ENCODE peak calls at places on chromosome 13, in five cellular contexts. G is naive thymus-derived CD8-positive, alpha-beta T cell; U is SW 1271; F is C1 segment of cervical spinal cord; J is NCI-H1694. M is an unnamed sample.

GRCh38 chr13:102131246-102131645 is 270.6 kb downstream of the FGF14 start:
- DNase-seq in F (no peak), U (no peak), J (no peak), G (no peak), M (no peak)

GRCh38 chr13:44796597-44797517 is 192.4 kb downstream of the NUFIP1 start:
- DNase-seq in G (no peak), J (no peak), F (no peak), U (no peak), M (no peak)

GRCh38 chr13:49454388-49455015 is 10.4 kb downstream of the SETDB2 start:
- DNase-seq in G (no peak), U (no peak), J (no peak), F (no peak), M (no peak)

GRCh38 chr13:106213028-106213427 is 322.4 kb downstream of the EFNB2 start:
- DNase-seq in J (no peak), U (no peak), G (no peak), F (no peak), M (no peak)

GRCh38 chr13:55497486-55497885 is 1643.2 kb upstream of the PRR20A start:
- DNase-seq in F (no peak), U (no peak), J (no peak), G (no peak), M (no peak)

GRCh38 chr13:38376551-38376950 is 26.9 kb downstream of the UFM1 start:
- DNase-seq in G (no peak), U (no peak), F (no peak), J (no peak), M (no peak)

GRCh38 chr13:73001971-73002370 is 56.8 kb upstream of the KLF5 start:
- DNase-seq in U (no peak), F (no peak), J (no peak), G (no peak), M (no peak)

GRCh38 chr13:101979825-101980224 is 422.0 kb downstream of the FGF14 start:
- DNase-seq in G (no peak), J (no peak), F (no peak), U (no peak), M (no peak)

GRCh38 chr13:75480691-75481175 is 1.2 kb downstream of the TBC1D4 start:
- DNase-seq in F (no peak), U (no peak), J (peak), G (no peak), M (no peak)

GRCh38 chr13:47005761-47006414 is 109.0 kb upstream of the HTR2A start:
- DNase-seq in F (no peak), U (no peak), J (no peak), G (no peak), M (no peak)

GRCh38 chr13:31862828-31863227 is 123.5 kb downstream of the RXFP2 start:
- DNase-seq in J (no peak), U (no peak), F (no peak), G (no peak), M (no peak)

GRCh38 chr13:40318366-40318765 is 348.1 kb downstream of the FOXO1 start:
- DNase-seq in F (peak), J (no peak), U (no peak), G (no peak), M (no peak)

GRCh38 chr13:113815151-113816058 is 48.5 kb downstream of the GAS6 start:
- DNase-seq in F (peak), J (no peak), U (no peak), G (peak), M (no peak)

GRCh38 chr13:70405266-70405665 is 297.0 kb upstream of the KLHL1 start:
- DNase-seq in G (no peak), J (no peak), F (no peak), U (no peak), M (no peak)

GRCh38 chr13:34657716-34658115 is 284.4 kb upstream of the NBEA start:
- DNase-seq in G (no peak), U (no peak), F (no peak), J (no peak), M (no peak)

GRCh38 chr13:79679334-79679733 is 198.4 kb downstream of the NDFIP2 start:
- DNase-seq in J (peak), U (peak), F (peak), G (peak), M (peak)

GRCh38 chr13:40231311-40231710 is 435.1 kb downstream of the FOXO1 start:
- DNase-seq in U (no peak), G (no peak), F (no peak), J (no peak), M (no peak)